ENCODE peak calls at places on chromosomes 4 and X, in nine cellular contexts. G is ovary, K is SK-N-SH, Y is suprapubic skin, M is tibial nerve, H is kidney, C is Peyer's patch, W is small intestine, I is sigmoid colon. V is an unnamed sample.
A peak's percentile ranks its signal among the peaks of the same experiment; 100 is the strongest.

GRCh38 chrX:8194216-8194615 is 23.1 kb upstream of the VCX2 start:
- DNase-seq in H (no peak), M (no peak), C (no peak), K (no peak), I (no peak), Y (no peak), W (no peak), G (no peak), V (no peak)

GRCh38 chrX:17788956-17789562 is 51.8 kb downstream of the SCML1 start:
- DNase-seq in M (no peak), G (no peak), W (no peak), I (no peak), Y (no peak), C (no peak), K (peak; percentile 13), H (no peak), V (no peak)

GRCh38 chr4:26482508-26483462 is 7.5 kb downstream of the CCKAR start:
- DNase-seq in C (no peak), K (no peak), I (no peak), M (no peak), W (no peak), Y (no peak), H (no peak), G (peak; percentile 28), V (no peak)

GRCh38 chr4:187995322-187996207 is at the start of gene ZFP42:
- DNase-seq in C (no peak), W (no peak), K (no peak), M (no peak), Y (no peak), G (no peak), H (no peak), I (no peak), V (no peak)

GRCh38 chrX:80021611-80022010 is 7.1 kb downstream of the TBX22 start:
- DNase-seq in G (no peak), C (no peak), H (no peak), W (no peak), Y (no peak), M (no peak), I (no peak), K (peak; percentile 13), V (no peak)

GRCh38 chrX:47646636-47647035 is 3.7 kb downstream of the ELK1 start:
- DNase-seq in K (no peak), W (no peak), G (no peak), H (no peak), I (no peak), Y (no peak), C (no peak), M (no peak), V (no peak)

GRCh38 chrX:20128678-20129077 is 12.0 kb upstream of the MAP7D2 start:
- DNase-seq in M (no peak), C (no peak), W (no peak), K (no peak), Y (no peak), I (no peak), H (no peak), G (peak; percentile 26), V (no peak)

GRCh38 chr4:89482248-89482647 is 174.6 kb upstream of the GPRIN3 start:
- DNase-seq in M (no peak), W (peak; percentile 66), Y (no peak), C (no peak), K (peak; percentile 61), H (no peak), G (no peak), I (no peak), V (no peak)

GRCh38 chrX:125710403-125711062 is 390.9 kb downstream of the TEX13C start:
- DNase-seq in I (no peak), M (no peak), Y (no peak), C (no peak), G (no peak), W (no peak), K (no peak), H (no peak), V (no peak)

GRCh38 chrX:123971963-123972362 is 10.5 kb downstream of the STAG2 start:
- DNase-seq in Y (no peak), G (no peak), C (no peak), K (no peak), W (no peak), M (no peak), I (no peak), H (no peak), V (no peak)

GRCh38 chr4:167550021-167550420 is 315.7 kb upstream of the SPOCK3 start:
- DNase-seq in I (no peak), W (no peak), C (no peak), G (no peak), M (no peak), Y (no peak), H (no peak), K (no peak), V (no peak)
- H3K4me3 ChIP-seq in I (no peak overlapping the region), W (no peak overlapping the region), C (no peak overlapping the region), G (no peak overlapping the region), M (no peak overlapping the region), Y (no peak overlapping the region), H (no peak overlapping the region), K (no peak overlapping the region), V (no peak overlapping the region)

GRCh38 chr4:47531241-47531953 is 46.3 kb downstream of the ATP10D start:
- DNase-seq in K (no peak), W (peak; percentile 73), I (no peak), Y (no peak), H (no peak), G (no peak), C (no peak), M (no peak), V (no peak)
- H3K27ac ChIP-seq in K (peak overlapping the region; percentile 93), W (peak overlapping the region; percentile 27), I (peak overlapping the region; percentile 73), Y (peak overlapping the region; percentile 35), H (no peak overlapping the region), G (no peak overlapping the region), C (peak overlapping the region; percentile 49), M (peak overlapping the region; percentile 56), V (peak overlapping the region; percentile 23)

DNA sequence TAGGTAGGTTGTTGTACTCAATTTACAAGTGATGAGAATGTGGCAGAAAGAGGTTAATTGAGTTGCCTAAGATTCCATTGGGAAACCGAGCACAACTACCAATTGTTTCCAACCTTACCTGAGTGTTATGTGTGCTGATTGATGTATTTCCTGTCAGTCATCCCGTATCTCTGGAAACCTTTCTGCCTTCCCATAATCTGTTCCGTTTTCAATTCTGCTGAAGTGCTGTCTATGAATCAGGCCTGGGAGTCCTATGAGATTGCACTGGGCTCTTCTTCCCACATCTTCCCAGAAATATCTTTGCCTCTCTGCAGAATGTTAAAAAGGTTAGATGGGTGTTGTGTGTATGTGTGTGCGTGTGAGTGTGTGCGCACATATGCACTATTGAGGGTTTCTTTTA is 229.5 kb upstream of the ANXA3 start:
- DNase-seq in W (no peak), H (no peak), C (no peak), I (no peak), K (no peak), G (no peak), Y (no peak), M (no peak), V (no peak)
- H3K4me3 ChIP-seq in W (no peak overlapping the region), H (no peak overlapping the region), C (no peak overlapping the region), I (no peak overlapping the region), K (no peak overlapping the region), G (no peak overlapping the region), Y (no peak overlapping the region), M (no peak overlapping the region), V (no peak overlapping the region)

GRCh38 chr4:118752551-118752950 is 67.4 kb downstream of the METTL14 start:
- DNase-seq in G (no peak), C (no peak), Y (no peak), M (no peak), H (no peak), I (no peak), W (no peak), K (no peak), V (no peak)
- H3K27ac ChIP-seq in G (no peak overlapping the region), C (no peak overlapping the region), Y (no peak overlapping the region), M (peak overlapping the region; percentile 56), H (no peak overlapping the region), I (peak overlapping the region; percentile 87), W (no peak overlapping the region), K (peak overlapping the region; percentile 69), V (no peak overlapping the region)

DNA sequence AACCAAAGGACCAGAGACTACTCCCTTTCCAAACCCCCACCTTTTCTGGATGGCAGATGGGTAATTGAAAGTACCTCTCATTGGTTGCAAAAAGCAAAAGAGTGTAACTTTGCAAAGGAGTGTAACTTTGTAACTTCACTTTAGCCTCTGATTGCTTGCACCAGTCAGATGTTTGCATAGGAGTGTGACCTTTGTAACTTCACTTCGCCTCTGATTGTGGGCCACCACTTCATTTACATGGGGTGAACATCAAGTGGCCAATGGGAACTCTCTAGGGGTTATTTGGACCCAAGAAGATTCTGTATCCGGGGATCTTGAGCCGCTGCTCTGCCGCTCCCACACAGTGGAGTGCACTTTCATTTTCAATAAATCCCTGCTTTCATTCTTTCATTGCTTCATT is 9.9 kb upstream of the SLC25A43 start:
- DNase-seq in M (no peak), K (no peak), I (no peak), H (no peak), Y (no peak), C (peak; percentile 42), G (no peak), W (peak; percentile 85), V (no peak)
- H3K4me3 ChIP-seq in M (peak overlapping the region; percentile 5), K (no peak overlapping the region), I (peak overlapping the region; percentile 3), H (peak overlapping the region; percentile 46), Y (no peak overlapping the region), C (no peak overlapping the region), G (peak overlapping the region; percentile 10), W (no peak overlapping the region), V (no peak overlapping the region)

GRCh38 chrX:130167040-130167439 is 1.4 kb upstream of the AIFM1 start:
- DNase-seq in C (no peak), H (no peak), W (no peak), G (no peak), K (no peak), I (no peak), M (no peak), Y (no peak), V (no peak)
- H3K27ac ChIP-seq in C (no peak overlapping the region), H (no peak overlapping the region), W (no peak overlapping the region), G (peak overlapping the region; percentile 77), K (no peak overlapping the region), I (peak overlapping the region; percentile 87), M (peak overlapping the region; percentile 87), Y (no peak overlapping the region), V (no peak overlapping the region)

GRCh38 chr4:120466429-120466828 is 399.8 kb upstream of the MAD2L1 start:
- DNase-seq in M (no peak), K (no peak), Y (no peak), H (no peak), I (no peak), W (no peak), C (no peak), G (no peak), V (no peak)
- H3K4me3 ChIP-seq in M (no peak overlapping the region), K (no peak overlapping the region), Y (no peak overlapping the region), H (no peak overlapping the region), I (no peak overlapping the region), W (no peak overlapping the region), C (no peak overlapping the region), G (no peak overlapping the region), V (no peak overlapping the region)

V was measured in right atrium auricular region.